ENCODE peak calls at places on chromosomes 3 and 15, in five cellular contexts. One of them, this sample, is unnamed.

GRCh38 chr3:16739416-16740091 is 134.3 kb upstream of the DAZL start:
- DNase-seq in HepG2: no peak
- DNase-seq in NT2/D1: no peak
- DNase-seq in GM12878: no peak
- DNase-seq in H1: no peak
- DNase-seq in this sample: no peak

GRCh38 chr3:58214484-58215316 is 3.9 kb upstream of the DNASE1L3 start:
- DNase-seq in HepG2: no peak
- DNase-seq in NT2/D1: no peak
- DNase-seq in GM12878: peak; percentile 96
- DNase-seq in H1: no peak
- DNase-seq in this sample: no peak

GRCh38 chr3:101695779-101696372 is 9.4 kb upstream of the RPL24 start:
- DNase-seq in HepG2: peak; percentile 67
- DNase-seq in NT2/D1: no peak
- DNase-seq in GM12878: no peak
- DNase-seq in H1: no peak
- DNase-seq in this sample: peak; percentile 15

GRCh38 chr3:16350041-16350952 is 85.3 kb downstream of the OXNAD1 start:
- DNase-seq in HepG2: no peak
- DNase-seq in NT2/D1: no peak
- DNase-seq in GM12878: no peak
- DNase-seq in H1: no peak
- DNase-seq in this sample: no peak

GRCh38 chr15:44861917-44862316 is 94.6 kb upstream of the TERB2 start:
- DNase-seq in HepG2: no peak
- DNase-seq in NT2/D1: no peak
- DNase-seq in GM12878: no peak
- DNase-seq in H1: no peak
- DNase-seq in this sample: no peak

GRCh38 chr3:193975072-193975535 is 160.8 kb upstream of the HES1 start:
- DNase-seq in HepG2: peak; percentile 4
- DNase-seq in NT2/D1: peak; percentile 95
- DNase-seq in GM12878: no peak
- DNase-seq in H1: peak; percentile 59
- DNase-seq in this sample: no peak

GRCh38 chr15:39041979-39042485 is 477.4 kb upstream of the RASGRP1 start:
- DNase-seq in HepG2: no peak
- DNase-seq in NT2/D1: no peak
- DNase-seq in GM12878: no peak
- DNase-seq in H1: no peak
- DNase-seq in this sample: no peak

GRCh38 chr15:70062321-70062956 is 35.3 kb downstream of the TLE3 start:
- DNase-seq in HepG2: no peak
- DNase-seq in NT2/D1: no peak
- DNase-seq in GM12878: no peak
- DNase-seq in H1: no peak
- DNase-seq in this sample: peak; percentile 72

GRCh38 chr15:89654311-89654761 is 931 bp downstream of the KIF7 start:
- DNase-seq in HepG2: no peak
- DNase-seq in NT2/D1: no peak
- DNase-seq in GM12878: no peak
- DNase-seq in H1: no peak
- DNase-seq in this sample: no peak

GRCh38 chr3:195549931-195550519 is 6.9 kb upstream of the PPP1R2 start:
- DNase-seq in HepG2: peak; percentile 44
- DNase-seq in NT2/D1: no peak
- DNase-seq in GM12878: peak; percentile 61
- DNase-seq in H1: no peak
- DNase-seq in this sample: no peak

GRCh38 chr3:152471814-152472605 is 203.3 kb downstream of the MBNL1 start:
- DNase-seq in HepG2: peak; percentile 52
- DNase-seq in NT2/D1: peak; percentile 18
- DNase-seq in GM12878: peak; percentile 37
- DNase-seq in H1: peak; percentile 69
- DNase-seq in this sample: peak; percentile 40

GRCh38 chr3:53422954-53423708 is 71.3 kb upstream of the CACNA1D start:
- DNase-seq in HepG2: peak; percentile 9
- DNase-seq in NT2/D1: no peak
- DNase-seq in GM12878: no peak
- DNase-seq in H1: no peak
- DNase-seq in this sample: no peak

GRCh38 chr3:42507751-42508335 is 5.4 kb downstream of the VIPR1 start:
- DNase-seq in HepG2: no peak
- DNase-seq in NT2/D1: no peak
- DNase-seq in GM12878: no peak
- DNase-seq in H1: no peak
- DNase-seq in this sample: no peak

GRCh38 chr3:25038907-25039306 is 389.2 kb upstream of the RARB start:
- DNase-seq in HepG2: no peak
- DNase-seq in NT2/D1: no peak
- DNase-seq in GM12878: no peak
- DNase-seq in H1: no peak
- DNase-seq in this sample: no peak

GRCh38 chr3:99966657-99967420 is 147.5 kb downstream of the FILIP1L start:
- DNase-seq in HepG2: no peak
- DNase-seq in NT2/D1: no peak
- DNase-seq in GM12878: no peak
- DNase-seq in H1: no peak
- DNase-seq in this sample: no peak

GRCh38 chr15:98428253-98428989 is 219.9 kb upstream of the IGF1R start:
- DNase-seq in HepG2: peak; percentile 57
- DNase-seq in NT2/D1: peak; percentile 64
- DNase-seq in GM12878: no peak
- DNase-seq in H1: peak; percentile 97
- DNase-seq in this sample: peak; percentile 92

GRCh38 chr3:69091389-69092029 is 6.8 kb downstream of the ARL6IP5 start:
- DNase-seq in HepG2: no peak
- DNase-seq in NT2/D1: no peak
- DNase-seq in GM12878: no peak
- DNase-seq in H1: no peak
- DNase-seq in this sample: no peak

GRCh38 chr3:177802151-177802900 is 605.0 kb upstream of the TBL1XR1 start:
- DNase-seq in HepG2: no peak
- DNase-seq in NT2/D1: no peak
- DNase-seq in GM12878: no peak
- DNase-seq in H1: no peak
- DNase-seq in this sample: no peak

GRCh38 chr3:64266065-64266874 is 41.0 kb upstream of the PRICKLE2 start:
- DNase-seq in HepG2: peak; percentile 3
- DNase-seq in NT2/D1: no peak
- DNase-seq in GM12878: no peak
- DNase-seq in H1: no peak
- DNase-seq in this sample: no peak

GRCh38 chr15:90762109-90762508 is 45.0 kb downstream of the BLM start:
- DNase-seq in HepG2: no peak
- DNase-seq in NT2/D1: no peak
- DNase-seq in GM12878: no peak
- DNase-seq in H1: no peak
- DNase-seq in this sample: no peak

GRCh38 chr3:49867871-49868321 is 1.8 kb downstream of the CAMKV start:
- DNase-seq in HepG2: peak; percentile 27
- DNase-seq in NT2/D1: peak; percentile 77
- DNase-seq in GM12878: no peak
- DNase-seq in H1: peak; percentile 86
- DNase-seq in this sample: no peak

GRCh38 chr15:36356978-36357582 is 222.3 kb upstream of the CDIN1 start:
- DNase-seq in HepG2: no peak
- DNase-seq in NT2/D1: no peak
- DNase-seq in GM12878: no peak
- DNase-seq in H1: no peak
- DNase-seq in this sample: no peak

GRCh38 chr3:60742606-60743145 is 508.6 kb downstream of the FHIT start:
- DNase-seq in HepG2: peak; percentile 25
- DNase-seq in NT2/D1: peak; percentile 33
- DNase-seq in GM12878: no peak
- DNase-seq in H1: peak; percentile 69
- DNase-seq in this sample: peak; percentile 75

GRCh38 chr15:58535894-58536293 is 104.1 kb downstream of the LIPC start:
- DNase-seq in HepG2: no peak
- DNase-seq in NT2/D1: no peak
- DNase-seq in GM12878: no peak
- DNase-seq in H1: no peak
- DNase-seq in this sample: no peak

GRCh38 chr15:83200162-83200561 is 7.5 kb downstream of the HDGFL3 start:
- DNase-seq in HepG2: no peak
- DNase-seq in NT2/D1: no peak
- DNase-seq in GM12878: peak; percentile 55
- DNase-seq in H1: no peak
- DNase-seq in this sample: no peak

DNA sequence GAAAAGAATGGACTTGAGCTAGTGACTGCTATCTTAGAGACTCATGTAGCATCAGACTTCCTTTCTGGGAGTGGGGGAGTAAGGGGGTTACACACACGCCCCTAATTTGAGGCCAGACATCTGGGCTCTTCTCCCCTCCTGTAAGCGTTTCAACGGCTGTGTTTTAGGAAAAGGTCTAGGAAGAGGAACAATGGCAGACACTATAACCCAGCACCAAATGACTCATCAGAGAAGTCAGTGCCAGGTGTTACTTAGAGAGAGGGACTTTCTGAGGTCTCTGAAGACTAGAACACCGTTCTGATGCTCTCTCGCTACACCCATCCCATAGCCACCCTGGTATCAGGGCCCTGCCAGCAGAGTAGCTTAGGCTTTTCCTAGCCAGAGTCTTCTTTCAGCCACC is 65.5 kb downstream of the SSUH2 start:
- DNase-seq in HepG2: no peak
- DNase-seq in NT2/D1: no peak
- DNase-seq in GM12878: peak; percentile 51
- DNase-seq in H1: no peak
- DNase-seq in this sample: no peak
- TF ChIP-seq SUZ12 in HepG2: no peak
- TF ChIP-seq SUZ12 in NT2/D1: no peak
- TF ChIP-seq SUZ12 in GM12878: no peak
- TF ChIP-seq SUZ12 in H1: no peak
- TF ChIP-seq SUZ12 in this sample: no peak

GRCh38 chr3:183158552-183159006 is 4.0 kb downstream of the LAMP3 start:
- DNase-seq in HepG2: no peak
- DNase-seq in NT2/D1: no peak
- DNase-seq in GM12878: peak; percentile 97
- DNase-seq in H1: no peak
- DNase-seq in this sample: no peak
- TF ChIP-seq SUZ12 in HepG2: no peak
- TF ChIP-seq SUZ12 in NT2/D1: no peak
- TF ChIP-seq SUZ12 in GM12878: no peak
- TF ChIP-seq SUZ12 in H1: no peak
- TF ChIP-seq SUZ12 in this sample: no peak

GRCh38 chr3:109149078-109149477 is 12.6 kb downstream of the C3orf85 start:
- DNase-seq in HepG2: no peak
- DNase-seq in NT2/D1: no peak
- DNase-seq in GM12878: no peak
- DNase-seq in H1: no peak
- DNase-seq in this sample: no peak
- TF ChIP-seq SUZ12 in HepG2: no peak
- TF ChIP-seq SUZ12 in NT2/D1: no peak
- TF ChIP-seq SUZ12 in GM12878: no peak
- TF ChIP-seq SUZ12 in H1: no peak
- TF ChIP-seq SUZ12 in this sample: no peak

GRCh38 chr3:155637567-155637966 is 107.3 kb downstream of the PLCH1 start:
- DNase-seq in HepG2: no peak
- DNase-seq in NT2/D1: no peak
- DNase-seq in GM12878: no peak
- DNase-seq in H1: no peak
- DNase-seq in this sample: no peak
- TF ChIP-seq SUZ12 in HepG2: no peak
- TF ChIP-seq SUZ12 in NT2/D1: no peak
- TF ChIP-seq SUZ12 in GM12878: no peak
- TF ChIP-seq SUZ12 in H1: no peak
- TF ChIP-seq SUZ12 in this sample: no peak

GRCh38 chr15:100259266-100259665 is 82.5 kb downstream of the ADAMTS17 start:
- DNase-seq in HepG2: no peak
- DNase-seq in NT2/D1: no peak
- DNase-seq in GM12878: no peak
- DNase-seq in H1: no peak
- DNase-seq in this sample: no peak
- TF ChIP-seq SUZ12 in HepG2: no peak
- TF ChIP-seq SUZ12 in NT2/D1: no peak
- TF ChIP-seq SUZ12 in GM12878: no peak
- TF ChIP-seq SUZ12 in H1: no peak
- TF ChIP-seq SUZ12 in this sample: no peak

DNA sequence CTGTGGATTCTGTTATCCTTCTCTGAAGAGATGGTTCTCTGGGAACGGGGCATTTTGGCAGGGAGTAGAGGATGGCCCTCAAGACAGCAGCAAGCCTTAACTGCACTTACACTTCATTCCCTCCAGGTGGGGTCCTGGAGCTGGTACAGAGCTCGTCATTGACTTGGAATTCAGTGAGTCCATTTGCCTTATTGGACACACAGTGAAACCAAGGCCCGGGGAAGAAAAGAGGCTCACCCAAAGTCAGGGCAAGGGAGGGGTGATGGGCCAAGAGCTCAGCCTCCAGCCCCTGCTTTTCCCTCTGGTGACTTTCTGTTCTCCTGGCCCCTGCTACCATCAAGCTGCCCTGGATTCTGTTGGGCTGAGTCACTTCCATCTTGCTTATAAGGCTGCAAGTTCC is 125.6 kb downstream of the ETFA start:
- DNase-seq in HepG2: peak; percentile 72
- DNase-seq in NT2/D1: peak; percentile 50
- DNase-seq in GM12878: no peak
- DNase-seq in H1: peak; percentile 65
- DNase-seq in this sample: peak; percentile 79
- TF ChIP-seq SUZ12 in HepG2: no peak
- TF ChIP-seq SUZ12 in NT2/D1: no peak
- TF ChIP-seq SUZ12 in GM12878: no peak
- TF ChIP-seq SUZ12 in H1: no peak
- TF ChIP-seq SUZ12 in this sample: no peak

DNA sequence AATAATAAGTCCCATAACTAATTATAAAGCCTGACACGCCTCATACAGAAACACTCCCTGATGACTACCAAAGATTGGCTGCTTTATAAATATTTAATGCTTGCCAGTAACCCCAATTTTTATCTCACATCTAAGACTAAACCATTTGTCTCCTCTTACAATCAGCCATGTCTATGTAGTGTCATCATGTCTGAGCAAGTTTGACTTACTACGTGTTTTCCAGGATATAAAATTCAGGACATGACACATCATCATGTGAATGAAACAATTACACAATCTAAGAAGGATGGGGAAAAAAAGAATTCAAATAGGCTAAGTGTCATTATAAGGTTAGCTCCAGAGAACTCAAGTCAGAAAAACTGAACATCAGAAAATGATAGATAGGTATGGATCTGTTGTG is 208.7 kb downstream of the MECOM start:
- DNase-seq in HepG2: no peak
- DNase-seq in NT2/D1: no peak
- DNase-seq in GM12878: no peak
- DNase-seq in H1: no peak
- DNase-seq in this sample: no peak
- TF ChIP-seq SUZ12 in HepG2: no peak
- TF ChIP-seq SUZ12 in NT2/D1: no peak
- TF ChIP-seq SUZ12 in GM12878: no peak
- TF ChIP-seq SUZ12 in H1: no peak
- TF ChIP-seq SUZ12 in this sample: no peak